ENCODE peak calls at places on chromosomes 1 and 21, in four cellular contexts. M, K, W and D are unnamed samples.

GRCh38 chr21:15788847-15789548 is 59.2 kb downstream of the USP25 start:
- DNase-seq in K (no peak), W (no peak), M (no peak), D (no peak)

GRCh38 chr1:200880212-200880611 is 7.4 kb downstream of the GPR25 start:
- DNase-seq in K (no peak), W (no peak), M (no peak), D (no peak)

GRCh38 chr21:14836950-14837349 is 227.8 kb downstream of the NRIP1 start:
- DNase-seq in M (no peak), K (no peak), W (no peak), D (no peak)

GRCh38 chr1:46442317-46443161 is 47.1 kb upstream of the DMBX1 start:
- DNase-seq in K (peak), M (peak), W (peak), D (peak)

GRCh38 chr1:117674521-117675400 is 68.9 kb downstream of the TENT5C start:
- DNase-seq in W (no peak), K (no peak), M (no peak), D (peak)

GRCh38 chr1:3283849-3284248 is 170.6 kb upstream of the ARHGEF16 start:
- DNase-seq in K (no peak), W (no peak), M (no peak), D (no peak)

GRCh38 chr1:157199421-157199755 is 61.2 kb upstream of the ETV3 start:
- DNase-seq in W (no peak), K (no peak), M (no peak), D (no peak)

GRCh38 chr1:229199261-229199850 is 71.6 kb upstream of the RAB4A start:
- DNase-seq in K (no peak), M (no peak), W (no peak), D (no peak)

GRCh38 chr1:210446479-210446878 is 117.8 kb downstream of the HHAT start:
- DNase-seq in K (no peak), M (no peak), W (no peak), D (no peak)

GRCh38 chr1:246155923-246156322 is 351.2 kb downstream of the SMYD3 start:
- DNase-seq in W (no peak), M (no peak), K (no peak), D (no peak)

GRCh38 chr1:248813546-248813945 is 12.2 kb downstream of the SH3BP5L start:
- DNase-seq in M (no peak), K (no peak), W (no peak), D (no peak)

GRCh38 chr1:22969224-22969829 is 3.3 kb downstream of the LACTBL1 start:
- DNase-seq in M (no peak), W (no peak), K (no peak), D (no peak)

GRCh38 chr1:218705391-218705790 is 360.3 kb downstream of the TGFB2 start:
- DNase-seq in M (no peak), K (no peak), W (no peak), D (no peak)

GRCh38 chr1:116368241-116368640 is 4.8 kb upstream of the ATP1A1 start:
- DNase-seq in M (no peak), K (no peak), W (no peak), D (no peak)

GRCh38 chr1:203039609-203040517 is 13.6 kb downstream of the PPFIA4 start:
- DNase-seq in W (no peak), M (peak), K (peak), D (no peak)

GRCh38 chr1:94863919-94864318 is 43.8 kb downstream of the SLC44A3 start:
- DNase-seq in M (no peak), W (peak), K (peak), D (no peak)

GRCh38 chr21:29372063-29372802 is 73.5 kb downstream of the BACH1 start:
- DNase-seq in M (no peak), W (no peak), K (no peak), D (no peak)

GRCh38 chr1:16248603-16249534 is 11.9 kb upstream of the CPLANE2 start:
- DNase-seq in K (peak), M (peak), W (peak), D (no peak)

GRCh38 chr21:36156815-36157670 is at the start of gene DOP1B:
- DNase-seq in W (peak), K (no peak), M (peak), D (no peak)

GRCh38 chr21:43734131-43734634 is 15.3 kb downstream of the PDXK start:
- DNase-seq in M (no peak), K (no peak), W (no peak), D (no peak)

GRCh38 chr1:201140235-201140940 is 13.4 kb upstream of the ASCL5 start:
- DNase-seq in K (no peak), M (peak), W (no peak), D (no peak)

GRCh38 chr1:66532214-66532613 is 1.7 kb upstream of the SGIP1 start:
- DNase-seq in K (no peak), W (no peak), M (no peak), D (no peak)

GRCh38 chr21:25133939-25134338 is 473.3 kb downstream of the MRPL39 start:
- DNase-seq in W (no peak), K (no peak), M (no peak), D (no peak)

GRCh38 chr1:57959727-57960300 is 536.0 kb upstream of the DAB1 start:
- DNase-seq in K (no peak), W (no peak), M (no peak), D (no peak)

GRCh38 chr1:31886866-31887265 is 51.3 kb downstream of the PTP4A2 start:
- DNase-seq in W (no peak), K (no peak), M (no peak), D (no peak)

GRCh38 chr1:231954751-231955150 is 328.2 kb downstream of the DISC1 start:
- DNase-seq in M (no peak), K (no peak), W (no peak), D (no peak)

GRCh38 chr1:151006331-151007052 is at the start of gene MINDY1:
- DNase-seq in K (no peak), M (peak), W (peak), D (peak)

GRCh38 chr1:76402128-76402527 is 327.6 kb downstream of the ST6GALNAC3 start:
- DNase-seq in W (no peak), M (no peak), K (no peak), D (no peak)

GRCh38 chr1:32627596-32628162 is 22.7 kb downstream of the ZBTB8OS start:
- DNase-seq in M (no peak), W (no peak), K (no peak), D (no peak)

GRCh38 chr1:169779970-169780369 is 14.7 kb downstream of the METTL18 start:
- DNase-seq in M (no peak), W (no peak), K (no peak), D (no peak)

GRCh38 chr1:145845144-145845513 is 301 bp upstream of the NUDT17 start:
- DNase-seq in W (no peak), M (no peak), K (no peak), D (no peak)

GRCh38 chr1:160620942-160621632 is 25.8 kb downstream of the SLAMF1 start:
- DNase-seq in K (no peak), W (no peak), M (no peak), D (no peak)

GRCh38 chr1:235329139-235329808 is 904 bp downstream of the GGPS1 start:
- DNase-seq in M (peak), K (no peak), W (no peak), D (peak)
- TF ChIP-seq CTCF in M (no peak), K (no peak), W (no peak), D (no peak)

GRCh38 chr1:34918609-34919561 is 10.6 kb downstream of the DLGAP3 start:
- DNase-seq in M (no peak), W (peak), K (no peak), D (no peak)
- TF ChIP-seq CTCF in M (no peak), W (no peak), K (no peak), D (no peak)

DNA sequence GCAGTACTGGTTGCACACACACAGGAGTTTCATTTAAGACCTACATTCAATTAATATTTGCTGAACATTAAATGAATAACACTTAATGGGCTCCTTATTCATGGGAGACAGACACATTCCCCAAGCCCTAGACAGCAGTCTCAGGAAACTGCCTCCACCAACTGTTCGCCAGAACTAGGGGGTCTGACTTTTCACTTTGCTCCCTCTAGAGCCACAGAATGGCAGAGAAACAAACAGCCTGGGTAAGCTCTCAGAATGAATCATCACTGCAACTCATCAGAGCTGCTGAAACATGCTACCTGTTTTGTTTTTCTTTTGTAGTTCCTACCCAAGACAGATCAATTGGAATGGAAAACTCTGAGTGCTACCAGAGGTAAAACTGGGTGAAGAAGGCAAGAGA is 31.7 kb downstream of the ELK4 start:
- DNase-seq in K (no peak), W (no peak), M (no peak), D (no peak)
- TF ChIP-seq CTCF in K (no peak), W (no peak), M (no peak), D (no peak)

GRCh38 chr1:164240081-164240480 is 318.9 kb upstream of the PBX1 start:
- DNase-seq in M (no peak), K (no peak), W (no peak), D (no peak)
- TF ChIP-seq CTCF in M (no peak), K (no peak), W (no peak), D (no peak)

GRCh38 chr21:37496972-37497371 is 130.4 kb downstream of the DYRK1A start:
- DNase-seq in K (no peak), W (no peak), M (no peak), D (no peak)
- TF ChIP-seq CTCF in K (no peak), W (peak), M (peak), D (no peak)

DNA sequence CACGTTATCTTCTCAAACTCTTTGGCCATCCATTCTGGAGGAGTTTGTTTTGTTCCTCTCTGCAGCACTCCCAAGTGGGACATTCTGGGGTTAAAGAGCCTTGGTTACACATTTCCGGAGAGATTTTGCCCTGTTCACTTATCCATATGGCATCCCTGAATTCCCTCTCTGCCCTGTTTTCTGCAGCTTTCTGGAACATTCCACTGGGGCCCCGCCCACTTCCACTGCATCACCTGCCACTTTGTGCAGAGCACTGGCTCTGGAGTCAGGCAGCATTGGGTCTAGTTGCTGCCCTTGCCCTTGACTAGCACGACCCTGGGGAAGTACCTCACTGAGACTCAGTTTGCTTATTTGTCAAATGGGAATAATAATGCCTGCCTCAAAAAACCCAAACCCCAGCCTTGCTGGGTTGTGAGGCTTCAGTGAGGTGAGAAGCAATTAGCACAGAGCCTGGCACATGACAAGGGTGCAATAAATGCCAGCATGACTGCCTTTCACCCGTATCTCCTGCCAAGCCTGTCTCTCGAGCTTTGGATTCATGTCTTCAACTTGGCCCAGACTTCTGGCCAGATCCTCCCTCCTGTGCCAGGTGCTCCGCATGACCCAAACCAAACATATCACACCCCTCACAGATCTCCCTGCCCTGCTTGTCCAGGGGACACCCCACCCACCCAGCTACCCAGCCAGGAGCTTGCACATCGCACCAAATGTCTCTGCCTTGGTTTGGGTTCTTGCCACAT is 38.3 kb downstream of the IL6R start:
- DNase-seq in K (no peak), W (no peak), M (no peak), D (no peak)
- TF ChIP-seq CTCF in K (no peak), W (no peak), M (no peak), D (no peak)